ENCODE peak calls at places on chromosomes 7 and 10, in five cellular contexts. O is HepG2, K is stomach, F is heart left ventricle, D is right lobe of liver. Q is an unnamed sample. For H3K36me3 and H3K27me3, the result is how much of the 10 kb centered on the place peaks cover.

GRCh38 chr7:131502810-131503545 is 53.5 kb downstream of the PODXL start:
- DNase-seq in K (no peak), D (peak), F (peak), O (peak), Q (no peak)

GRCh38 chr7:107047902-107048782 is 3.6 kb downstream of the PRKAR2B start:
- DNase-seq in O (no peak), K (no peak), D (no peak), F (no peak), Q (no peak)

GRCh38 chr7:27685209-27685608 is 22.5 kb upstream of the HIBADH start:
- DNase-seq in D (no peak), K (no peak), F (no peak), O (no peak), Q (no peak)

GRCh38 chr10:11154809-11155208 is 137.1 kb downstream of the CELF2 start:
- DNase-seq in K (no peak), O (no peak), D (no peak), F (no peak), Q (no peak)

GRCh38 chr7:43669286-43670081 is 59.8 kb downstream of the COA1 start:
- DNase-seq in O (no peak), F (no peak), K (no peak), D (no peak), Q (no peak)

GRCh38 chr7:133984023-133984422 is 143.1 kb upstream of the LRGUK start:
- DNase-seq in O (no peak), F (no peak), K (no peak), D (no peak), Q (no peak)

GRCh38 chr7:121575194-121575766 is 179.2 kb upstream of the FAM3C start:
- DNase-seq in D (no peak), F (no peak), O (no peak), K (no peak), Q (no peak)

GRCh38 chr7:26653430-26653911 is 210.9 kb downstream of the SKAP2 start:
- DNase-seq in D (no peak), F (no peak), O (no peak), K (no peak), Q (no peak)

GRCh38 chr10:52486840-52487611 is 172.9 kb downstream of the DKK1 start:
- DNase-seq in O (no peak), K (no peak), F (no peak), D (no peak), Q (no peak)

GRCh38 chr7:50376056-50376455 is 71.5 kb downstream of the IKZF1 start:
- DNase-seq in O (no peak), K (no peak), F (no peak), D (no peak), Q (no peak)

GRCh38 chr7:1550846-1551155 is 5.2 kb downstream of the TMEM184A start:
- DNase-seq in O (no peak), D (no peak), K (no peak), F (no peak), Q (no peak)

GRCh38 chr10:70980687-70981086 is 92.3 kb upstream of the PCBD1 start:
- DNase-seq in K (no peak), O (no peak), F (no peak), D (no peak), Q (no peak)

GRCh38 chr10:132520147-132520811 is 17.3 kb upstream of the INPP5A start:
- DNase-seq in D (no peak), K (peak), O (no peak), F (peak), Q (peak)

GRCh38 chr7:31517103-31517502 is 3.2 kb downstream of the ITPRID1 start:
- DNase-seq in K (no peak), F (no peak), O (no peak), D (no peak), Q (no peak)

GRCh38 chr7:29853775-29854174 is 47.5 kb downstream of the WIPF3 start:
- DNase-seq in F (no peak), O (no peak), K (no peak), D (no peak), Q (no peak)

GRCh38 chr10:6399241-6399701 is 180.8 kb downstream of the PRKCQ start:
- DNase-seq in F (peak), K (no peak), O (no peak), D (peak), Q (no peak)

GRCh38 chr7:86148501-86148900 is 495.2 kb upstream of the GRM3 start:
- DNase-seq in O (no peak), K (no peak), F (no peak), D (no peak), Q (no peak)

GRCh38 chr10:27779462-27779861 is 33.8 kb upstream of the MKX start:
- DNase-seq in F (no peak), O (no peak), D (no peak), K (no peak), Q (no peak)

GRCh38 chr10:97643586-97643985 is 3.1 kb downstream of the PI4K2A start:
- DNase-seq in K (no peak), D (no peak), F (no peak), O (no peak), Q (no peak)

GRCh38 chr10:98029149-98030092 is 1.0 kb downstream of the CRTAC1 start:
- DNase-seq in F (no peak), K (no peak), O (no peak), D (no peak), Q (no peak)

GRCh38 chr10:75400769-75401568 is 595 bp downstream of the ZNF503 start:
- DNase-seq in D (peak), K (peak), F (peak), O (no peak), Q (peak)

GRCh38 chr10:79207096-79207357 is 138.3 kb downstream of the ZMIZ1 start:
- DNase-seq in K (no peak), O (no peak), F (no peak), D (no peak), Q (no peak)
- H3K36me3 ChIP-seq in K (half or more), O (half or more), F (under half), D (under half), Q (under half)

DNA sequence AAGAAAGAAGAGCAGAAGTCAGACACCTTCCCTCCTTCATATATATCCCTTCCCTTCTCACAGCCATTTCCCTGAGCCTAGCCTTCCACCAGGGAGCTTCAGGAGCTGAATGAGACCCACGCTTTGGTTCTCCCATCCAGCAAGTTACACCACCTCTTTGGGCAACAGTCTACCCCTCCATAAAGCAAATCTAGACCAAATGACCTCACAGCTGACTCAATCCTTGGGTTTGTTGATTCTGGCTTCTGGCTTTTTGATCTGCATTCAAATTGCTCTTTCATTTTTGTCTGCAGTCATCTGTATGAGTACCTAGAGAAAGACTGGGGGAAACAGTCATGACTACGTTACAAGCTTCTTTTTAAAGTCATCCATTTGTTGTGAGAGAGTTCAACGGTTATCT is 86.4 kb downstream of the RAB11FIP2 start:
- DNase-seq in O (peak), K (no peak), F (no peak), D (no peak), Q (no peak)
- H3K27me3 ChIP-seq in O (under half), K (under half), F (under half), D (under half), Q (under half)

DNA sequence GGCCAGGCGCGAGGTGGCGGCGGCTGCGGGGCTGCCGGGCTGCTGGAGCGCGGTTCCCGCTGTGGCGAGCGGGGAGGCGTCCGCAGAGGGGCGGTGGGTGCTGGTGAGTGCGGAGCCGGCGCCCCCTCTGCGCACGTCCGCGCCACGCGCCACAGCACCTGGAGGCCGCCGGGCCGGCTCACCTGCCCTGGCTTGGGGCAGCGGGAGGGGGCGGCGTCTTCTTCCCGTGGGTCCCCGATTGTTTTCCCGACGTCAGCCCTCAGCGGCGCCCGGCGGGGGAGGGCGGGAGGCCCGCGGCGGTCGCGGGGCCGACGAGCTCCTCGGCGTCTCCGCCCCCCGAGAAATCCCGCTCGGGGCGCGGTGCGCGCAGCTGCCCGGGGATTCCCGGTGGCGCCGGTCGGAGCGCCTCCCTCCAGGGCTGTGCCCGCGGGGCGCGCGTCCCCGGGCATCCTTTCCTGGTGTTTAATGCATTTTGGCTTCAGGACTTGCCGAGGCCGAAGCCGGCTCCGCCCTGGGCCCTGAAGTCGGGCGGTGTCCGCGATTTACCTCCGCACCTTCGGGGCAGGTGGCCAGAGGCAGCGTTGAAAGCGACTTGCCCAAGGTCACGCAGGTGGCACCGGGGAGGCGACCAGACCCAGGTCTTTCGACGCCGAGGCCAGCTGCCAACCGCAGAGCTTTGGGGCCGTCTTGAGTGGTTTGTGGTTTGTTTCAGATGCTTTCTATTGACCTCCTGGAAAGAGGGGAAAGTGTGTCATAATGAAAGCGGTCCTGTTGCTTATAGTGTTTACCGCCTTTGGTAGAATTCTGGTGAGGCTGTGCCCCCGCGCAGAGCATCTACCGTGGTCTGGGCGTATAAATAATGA is 582 bp downstream of the PLEKHA1 start:
- DNase-seq in F (peak), K (peak), D (peak), O (peak), Q (peak)
- TF ChIP-seq POLR2A in F (no peak), K (no peak), D (peak), O (peak), Q (no peak)

DNA sequence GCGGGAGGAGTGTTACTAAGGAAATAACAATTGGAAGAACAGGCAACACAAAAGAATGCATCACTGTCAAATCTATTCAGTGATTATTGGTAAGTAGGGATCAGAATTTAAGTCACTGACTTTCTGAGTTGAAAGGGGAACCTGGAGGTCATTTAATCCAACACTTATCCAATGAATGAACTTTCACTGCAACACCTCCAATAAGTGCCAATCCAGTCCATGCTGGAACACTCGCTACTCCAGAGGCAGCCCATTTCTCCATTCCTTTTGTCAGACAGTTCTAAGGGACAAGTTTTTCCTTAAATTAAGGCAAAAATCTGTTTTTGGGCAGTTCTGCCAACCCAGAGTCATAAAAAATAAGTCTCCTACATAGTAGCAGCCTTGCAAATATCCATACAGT is 29.5 kb downstream of the FRA10AC1 start:
- DNase-seq in O (no peak), K (no peak), F (no peak), D (no peak), Q (no peak)
- H3K36me3 ChIP-seq in O (under half), K (under half), F (under half), D (under half), Q (half or more)

DNA sequence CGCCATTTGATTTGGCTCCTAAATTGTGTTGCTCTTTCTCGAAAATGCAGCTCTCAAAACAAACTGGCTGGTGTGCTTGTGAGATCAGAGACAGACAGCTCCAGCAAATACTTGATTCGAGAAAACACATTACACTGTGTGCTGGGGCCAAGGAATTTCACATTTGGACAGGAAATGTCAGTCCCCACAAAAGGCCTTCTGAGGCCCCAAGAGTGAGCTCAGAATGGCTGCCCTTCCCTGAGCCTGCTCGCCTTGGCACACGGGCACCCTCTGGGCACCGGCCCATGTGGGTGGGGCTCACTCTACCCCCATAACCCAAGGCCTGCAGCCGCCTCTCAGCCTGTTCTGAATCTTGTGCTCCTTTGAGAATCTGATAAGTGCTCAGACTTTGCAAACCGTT is 13.9 kb upstream of the HSPA12A start:
- DNase-seq in K (no peak), O (no peak), D (no peak), F (no peak), Q (no peak)
- H3K27me3 ChIP-seq in K (under half), O (under half), D (under half), F (under half), Q (under half)

GRCh38 chr10:3814832-3815209 is 29.8 kb upstream of the KLF6 start:
- DNase-seq in O (no peak), D (no peak), K (no peak), F (no peak), Q (no peak)

GRCh38 chr10:3817002-3817401 is 32.0 kb upstream of the KLF6 start:
- DNase-seq in D (no peak), F (no peak), K (no peak), O (no peak), Q (no peak)

GRCh38 chr10:3812141-3812540 is 27.1 kb upstream of the KLF6 start:
- DNase-seq in D (no peak), K (no peak), O (no peak), F (no peak), Q (no peak)

GRCh38 chr10:3813267-3813666 is 28.3 kb upstream of the KLF6 start:
- DNase-seq in F (no peak), K (no peak), D (no peak), O (no peak), Q (no peak)

DNA sequence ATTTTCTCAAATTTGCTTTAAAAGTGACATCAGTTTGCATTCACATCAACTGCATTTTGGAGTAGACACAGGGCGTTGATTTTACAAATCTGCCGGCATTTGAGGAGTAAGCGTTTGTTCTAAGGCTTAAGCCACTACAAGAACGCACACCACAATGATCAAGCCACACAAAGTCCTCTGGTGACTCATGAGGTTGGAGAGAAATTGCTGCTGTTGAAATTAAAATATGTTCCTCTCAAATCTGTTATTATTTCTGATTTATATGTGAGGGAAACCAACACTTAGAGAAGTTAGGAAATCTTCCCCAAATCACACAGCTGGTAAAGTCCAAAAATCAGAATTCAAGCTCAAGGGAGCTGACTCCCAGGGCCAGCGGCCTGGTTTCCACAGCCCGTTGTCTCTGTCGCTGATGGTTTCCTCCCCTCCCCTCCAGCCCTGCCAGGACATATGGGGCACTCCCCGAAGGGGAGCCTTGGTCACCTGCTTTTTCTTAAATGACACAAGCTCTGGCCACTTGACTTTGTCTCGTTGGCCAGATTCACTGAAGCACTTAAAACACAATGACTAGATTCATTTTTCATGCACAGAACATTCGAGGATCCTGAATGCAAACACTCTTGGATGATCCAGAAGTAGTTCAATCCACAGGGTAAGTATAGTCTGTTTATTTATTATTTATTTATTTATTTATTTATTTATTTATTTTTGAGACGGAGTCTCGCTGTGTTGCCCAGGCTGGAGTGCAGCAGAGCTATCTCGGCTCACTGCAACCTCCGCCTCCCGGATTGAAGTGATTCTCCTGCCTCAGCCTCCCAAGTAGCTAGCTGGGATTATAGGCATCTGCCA is 29.2 kb upstream of the KLF6 start:
- DNase-seq in F (no peak), K (no peak), O (peak), D (no peak), Q (no peak)
- TF ChIP-seq POLR2A in F (no peak), K (no peak), O (no peak), D (no peak), Q (no peak)

GRCh38 chr7:151470656-151471180 is 30.8 kb upstream of the CRYGN start:
- DNase-seq in O (no peak), D (no peak), K (no peak), F (no peak), Q (no peak)

GRCh38 chr7:151469281-151469680 is 29.3 kb upstream of the CRYGN start:
- DNase-seq in D (no peak), K (no peak), O (no peak), F (no peak), Q (no peak)

GRCh38 chr7:151472644-151473380 is 32.9 kb upstream of the CRYGN start:
- DNase-seq in K (no peak), F (no peak), D (no peak), O (no peak), Q (no peak)

GRCh38 chr7:151465169-151465568 is 25.2 kb upstream of the CRYGN start:
- DNase-seq in D (no peak), K (no peak), O (no peak), F (no peak), Q (no peak)

GRCh38 chr7:151468214-151469023 is 28.5 kb upstream of the CRYGN start:
- DNase-seq in K (no peak), O (no peak), D (no peak), F (no peak), Q (no peak)
- H3K36me3 ChIP-seq in K (under half), O (half or more), D (under half), F (under half), Q (half or more)

Q was measured in spleen.